ENCODE peak calls at places on chromosomes 7 and 10, in ten cellular contexts. E, A, Z, I, H, S, L, M, V and N are unnamed samples.

GRCh38 chr7:135645296-135645904 is 16.9 kb upstream of the STMP1 start:
- DNase-seq in L (no peak), I (no peak), A (no peak), V (no peak), S (peak; percentile 56), M (no peak), Z (peak; percentile 83), E (no peak), H (peak; percentile 54), N (no peak)

GRCh38 chr10:8296742-8297101 is 242.2 kb downstream of the GATA3 start:
- DNase-seq in A (no peak), M (no peak), H (no peak), Z (no peak), S (no peak), V (no peak), I (no peak), L (no peak), E (no peak), N (no peak)

GRCh38 chr10:59176241-59177030 is at the start of gene PHYHIPL:
- DNase-seq in V (no peak), Z (peak; percentile 23), S (peak; percentile 63), H (peak; percentile 46), I (no peak), M (no peak), L (no peak), E (peak; percentile 43), A (no peak), N (no peak)

GRCh38 chr7:73560035-73560835 is 2.7 kb upstream of the BCL7B start:
- DNase-seq in V (peak; percentile 66), M (no peak), L (no peak), A (no peak), I (no peak), H (no peak), E (no peak), S (no peak), Z (peak; percentile 94), N (peak; percentile 89)

GRCh38 chr7:44574286-44574872 is 671 bp upstream of the DDX56 start:
- DNase-seq in H (no peak), E (no peak), V (no peak), M (no peak), I (no peak), L (no peak), S (peak; percentile 40), A (no peak), Z (no peak), N (peak; percentile 12)

GRCh38 chr7:140908351-140908750 is 16.4 kb downstream of the BRAF start:
- DNase-seq in Z (no peak), I (no peak), V (no peak), H (no peak), L (no peak), M (no peak), E (no peak), S (no peak), A (no peak), N (no peak)

GRCh38 chr10:3141361-3142005 is 31.1 kb downstream of the PITRM1 start:
- DNase-seq in M (no peak), V (no peak), H (no peak), A (no peak), I (no peak), E (no peak), Z (no peak), L (no peak), S (no peak), N (peak; percentile 45)

GRCh38 chr10:63719174-63719856 is 198.1 kb downstream of the REEP3 start:
- DNase-seq in I (no peak), M (no peak), S (no peak), A (no peak), H (no peak), E (no peak), V (no peak), Z (no peak), L (no peak), N (no peak)

GRCh38 chr10:129332476-129332875 is 134.6 kb upstream of the MGMT start:
- DNase-seq in L (no peak), V (no peak), M (no peak), E (peak; percentile 16), S (no peak), Z (no peak), I (no peak), H (no peak), A (no peak), N (no peak)

GRCh38 chr7:16926861-16927260 is 45.1 kb upstream of the AGR3 start:
- DNase-seq in V (no peak), S (no peak), I (no peak), Z (no peak), L (no peak), E (no peak), H (no peak), A (no peak), M (no peak), N (no peak)

GRCh38 chr10:104300002-104300735 is 31.2 kb downstream of the GSTO2 start:
- DNase-seq in S (no peak), Z (peak; percentile 99), E (no peak), V (peak; percentile 93), H (no peak), I (no peak), A (no peak), L (no peak), M (no peak), N (peak; percentile 67)

GRCh38 chr7:50537417-50537816 is 27.8 kb downstream of the DDC start:
- DNase-seq in Z (no peak), H (no peak), E (no peak), I (no peak), M (no peak), V (no peak), L (no peak), S (no peak), A (no peak), N (no peak)

GRCh38 chr7:141294122-141294829 is 220.4 kb downstream of the TMEM178B start:
- DNase-seq in S (no peak), I (no peak), L (no peak), Z (no peak), E (no peak), H (no peak), A (no peak), M (no peak), V (no peak), N (no peak)

GRCh38 chr7:131548371-131548770 is 8.1 kb downstream of the PODXL start:
- DNase-seq in S (no peak), H (no peak), E (no peak), L (no peak), A (no peak), Z (no peak), M (no peak), V (no peak), I (no peak), N (no peak)

GRCh38 chr7:28953628-28954027 is 4.5 kb downstream of the TRIL start:
- DNase-seq in A (no peak), H (no peak), V (peak; percentile 19), M (no peak), S (no peak), E (peak; percentile 28), L (no peak), Z (peak; percentile 27), I (no peak), N (no peak)

GRCh38 chr10:86880971-86881370 is 76.4 kb downstream of the MMRN2 start:
- DNase-seq in I (no peak), E (no peak), V (no peak), A (no peak), H (no peak), L (no peak), Z (no peak), M (no peak), S (no peak), N (no peak)

GRCh38 chr7:135333196-135333595 is 99.6 kb downstream of the STRA8 start:
- DNase-seq in E (no peak), S (no peak), I (no peak), V (no peak), M (no peak), A (no peak), L (no peak), Z (peak; percentile 51), H (no peak), N (no peak)